ENCODE peak calls at places on chromosomes 7 and 10, in five cellular contexts. P is tibial nerve, O is psoas muscle, N is heart right ventricle, I is esophagus muscularis mucosa. T is an unnamed sample.

GRCh38 chr7:29224726-29225125 is 30.2 kb downstream of the CHN2 start:
- DNase-seq in P (no peak), O (no peak), N (no peak), I (no peak), T (no peak)

GRCh38 chr7:131249483-131249882 is 78.2 kb upstream of the MKLN1 start:
- DNase-seq in P (no peak), O (no peak), N (no peak), I (no peak), T (no peak)

GRCh38 chr10:116756277-116756676 is 13.9 kb upstream of the HSPA12A start:
- DNase-seq in P (no peak), O (no peak), N (peak), I (no peak), T (peak)

GRCh38 chr10:43573250-43574034 is 974 bp downstream of the ZNF239 start:
- DNase-seq in P (no peak), O (no peak), N (no peak), I (no peak), T (no peak)

GRCh38 chr7:28908775-28909174 is 49.4 kb downstream of the TRIL start:
- DNase-seq in P (peak), O (no peak), N (no peak), I (no peak), T (no peak)

GRCh38 chr7:99004781-99005500 is 126.6 kb downstream of the TRRAP start:
- DNase-seq in P (no peak), O (no peak), N (no peak), I (no peak), T (no peak)

GRCh38 chr10:21299330-21299729 is 226.2 kb downstream of the SKIDA1 start:
- DNase-seq in P (no peak), O (no peak), N (no peak), I (no peak), T (no peak)

GRCh38 chr10:95767884-95768556 is 12.1 kb downstream of the ENTPD1 start:
- DNase-seq in P (no peak), O (no peak), N (peak), I (no peak), T (no peak)

GRCh38 chr10:114824396-114824795 is 2.8 kb downstream of the FHIP2A start:
- DNase-seq in P (no peak), O (no peak), N (no peak), I (no peak), T (no peak)

GRCh38 chr10:124259139-124259825 is 159.4 kb downstream of the OAT start:
- DNase-seq in P (no peak), O (no peak), N (no peak), I (no peak), T (no peak)

GRCh38 chr7:155387066-155387620 is 70.8 kb upstream of the EN2 start:
- DNase-seq in P (no peak), O (no peak), N (no peak), I (no peak), T (no peak)

GRCh38 chr10:72665925-72666324 is 26.0 kb upstream of the MCU start:
- DNase-seq in P (no peak), O (no peak), N (no peak), I (no peak), T (no peak)

GRCh38 chr10:24822557-24822956 is 98.9 kb upstream of the ARHGAP21 start:
- DNase-seq in P (no peak), O (no peak), N (no peak), I (no peak), T (no peak)

GRCh38 chr7:93212881-93213280 is 13.4 kb downstream of the HEPACAM2 start:
- DNase-seq in P (no peak), O (no peak), N (no peak), I (no peak), T (no peak)

GRCh38 chr7:49483142-49483541 is 290.3 kb upstream of the VWC2 start:
- DNase-seq in P (no peak), O (no peak), N (no peak), I (no peak), T (no peak)

GRCh38 chr10:34612938-34613337 is 202.2 kb downstream of the PARD3 start:
- DNase-seq in P (no peak), O (no peak), N (no peak), I (no peak), T (no peak)

GRCh38 chr10:14604181-14605142 is 170.2 kb downstream of the FAM107B start:
- DNase-seq in P (peak), O (peak), N (peak), I (peak), T (peak)

GRCh38 chr10:26675873-26676257 is 21.6 kb upstream of the PDSS1 start:
- DNase-seq in P (no peak), O (no peak), N (no peak), I (no peak), T (no peak)
- H3K4me3 ChIP-seq in P (no peak), O (no peak), N (no peak), I (no peak), T (no peak)

GRCh38 chr7:101378808-101379207 is 16.1 kb downstream of the COL26A1 start:
- DNase-seq in P (no peak), O (no peak), N (peak), I (no peak), T (no peak)
- TF ChIP-seq CTCF in P (no peak), O (no peak), N (no peak), I (no peak), T (no peak)

GRCh38 chr10:80536361-80536835 is 1.3 kb upstream of the SH2D4B start:
- DNase-seq in P (no peak), O (no peak), N (no peak), I (no peak), T (peak)
- H3K27ac ChIP-seq in P (no peak), O (no peak), N (peak), I (peak), T (peak)

GRCh38 chr7:55362927-55363326 is 2.2 kb upstream of the LANCL2 start:
- DNase-seq in P (no peak), O (no peak), N (no peak), I (no peak), T (no peak)

GRCh38 chr7:55365680-55366460 is 733 bp downstream of the LANCL2 start:
- DNase-seq in P (peak), O (peak), N (peak), I (peak), T (peak)

GRCh38 chr7:55361560-55361959 is 3.6 kb upstream of the LANCL2 start:
- DNase-seq in P (no peak), O (no peak), N (no peak), I (peak), T (no peak)

GRCh38 chr7:55365103-55365679 is at the start of gene LANCL2:
- DNase-seq in P (peak), O (no peak), N (no peak), I (peak), T (no peak)

GRCh38 chr7:55363386-55364170 is 1.6 kb upstream of the LANCL2 start:
- DNase-seq in P (no peak), O (no peak), N (peak), I (peak), T (no peak)
- H3K4me3 ChIP-seq in P (no peak), O (no peak), N (no peak), I (no peak), T (no peak)

GRCh38 chr10:89391882-89392756 is at the start of gene IFIT1:
- DNase-seq in P (peak), O (no peak), N (no peak), I (peak), T (peak)
- TF ChIP-seq CTCF in P (no peak), O (no peak), N (no peak), I (no peak), T (no peak)

T was measured in tibial artery.